ENCODE peak calls at places on chromosomes 5 and 9, in five cellular contexts. G is skeletal muscle cell; F is NCI-H1092; E is activated T-helper 1 cell treated with anti-CD3 and anti-CD28 coated beads, Interleukin-12 subunit alpha, Interleukin-12 subunit beta, Interleukin-2, Interleukin-4 antibody, amounts not matched to agents 30 ng/mL and 10 ng/mL and 1 ng/mL, durations not matched to agents 14 hours and 24 hours and 36 hours; S is dorsolateral prefrontal cortex. B is an unnamed sample.

GRCh38 chr9:22975921-22976320 is 529.3 kb downstream of the DMRTA1 start:
- DNase-seq in G (peak; percentile 25), F (no peak), E (no peak), S (no peak), B (no peak)

GRCh38 chr5:60295423-60295822 is 401.9 kb upstream of the PDE4D start:
- DNase-seq in G (peak; percentile 15), F (no peak), E (no peak), S (no peak), B (no peak)

GRCh38 chr9:99298660-99299059 is 76.6 kb downstream of the SEC61B start:
- DNase-seq in G (no peak), F (no peak), E (no peak), S (no peak), B (no peak)

GRCh38 chr5:92019376-92019990 is 636.4 kb upstream of the ARRDC3 start:
- DNase-seq in G (no peak), F (no peak), E (no peak), S (no peak), B (no peak)

GRCh38 chr5:141657937-141658545 is 6.8 kb upstream of the FCHSD1 start:
- DNase-seq in G (peak; percentile 93), F (no peak), E (no peak), S (no peak), B (no peak)

GRCh38 chr5:98128846-98129245 is 644.6 kb upstream of the RGMB start:
- DNase-seq in G (no peak), F (no peak), E (no peak), S (no peak), B (no peak)

GRCh38 chr5:118791986-118792734 is 196.2 kb downstream of the DTWD2 start:
- DNase-seq in G (peak; percentile 36), F (peak; percentile 9), E (no peak), S (peak; percentile 31), B (peak; percentile 25)

GRCh38 chr5:124924729-124925128 is 178.3 kb upstream of the ZNF608 start:
- DNase-seq in G (no peak), F (no peak), E (no peak), S (no peak), B (no peak)

GRCh38 chr5:126868961-126869451 is 92.1 kb downstream of the LMNB1 start:
- DNase-seq in G (no peak), F (peak; percentile 14), E (no peak), S (peak; percentile 38), B (peak; percentile 3)

GRCh38 chr9:2570615-2571479 is 50.7 kb upstream of the VLDLR start:
- DNase-seq in G (peak; percentile 77), F (peak; percentile 36), E (no peak), S (no peak), B (peak; percentile 62)

GRCh38 chr5:5418764-5419163 is 3.7 kb upstream of the ICE1 start:
- DNase-seq in G (no peak), F (no peak), E (no peak), S (no peak), B (no peak)

GRCh38 chr9:12916037-12916436 is 141.2 kb downstream of the LURAP1L start:
- DNase-seq in G (peak; percentile 39), F (no peak), E (no peak), S (no peak), B (no peak)

GRCh38 chr5:135488727-135489465 is 36.7 kb upstream of the TIFAB start:
- DNase-seq in G (peak; percentile 25), F (peak; percentile 72), E (no peak), S (peak; percentile 55), B (no peak)

GRCh38 chr9:19517202-19517942 is 108.6 kb downstream of the ACER2 start:
- DNase-seq in G (no peak), F (no peak), E (no peak), S (no peak), B (no peak)

GRCh38 chr9:22214497-22215031 is 205.5 kb upstream of the CDKN2B start:
- DNase-seq in G (peak; percentile 44), F (no peak), E (no peak), S (no peak), B (no peak)

GRCh38 chr5:180675036-180675635 is 25.7 kb upstream of the FLT4 start:
- DNase-seq in G (no peak), F (no peak), E (no peak), S (no peak), B (no peak)

GRCh38 chr5:161165998-161166660 is 314.1 kb upstream of the ATP10B start:
- DNase-seq in G (no peak), F (no peak), E (no peak), S (peak; percentile 62), B (no peak)

GRCh38 chr9:96644137-96644536 is 11.0 kb downstream of the PRXL2C start:
- DNase-seq in G (no peak), F (peak; percentile 64), E (no peak), S (no peak), B (peak; percentile 78)

GRCh38 chr9:108672475-108673065 is 183.2 kb downstream of the ACTL7B start:
- DNase-seq in G (no peak), F (no peak), E (no peak), S (no peak), B (no peak)

GRCh38 chr9:134592819-134593200 is 48.8 kb upstream of the COL5A1 start:
- DNase-seq in G (no peak), F (no peak), E (no peak), S (no peak), B (no peak)

GRCh38 chr5:60477849-60478248 is 222.1 kb downstream of the DEPDC1B start:
- DNase-seq in G (no peak), F (no peak), E (no peak), S (no peak), B (no peak)

GRCh38 chr9:81686614-81687520 is 2.5 kb downstream of the TLE1 start:
- DNase-seq in G (peak; percentile 49), F (peak; percentile 44), E (no peak), S (peak; percentile 77), B (peak; percentile 11)

GRCh38 chr9:136386018-136386417 is 12.5 kb upstream of the CARD9 start:
- DNase-seq in G (no peak), F (no peak), E (no peak), S (no peak), B (no peak)

GRCh38 chr5:97839338-97840081 is 656.5 kb upstream of the RIOK2 start:
- DNase-seq in G (no peak), F (no peak), E (no peak), S (no peak), B (no peak)